ENCODE peak calls at places on chromosome 4, in seven cellular contexts. One of them, this sample, is unnamed.

GRCh38 chr4:52912608-52913007 is 50.5 kb downstream of the RASL11B start:
- DNase-seq in H1: no peak
- DNase-seq in GM12878: no peak
- DNase-seq in SK-N-SH: no peak
- DNase-seq in K562: no peak
- DNase-seq in HCT116: no peak
- DNase-seq in HepG2: no peak
- DNase-seq in this sample: no peak

GRCh38 chr4:159927781-159928180 is 824.9 kb downstream of the RAPGEF2 start:
- DNase-seq in H1: no peak
- DNase-seq in GM12878: no peak
- DNase-seq in SK-N-SH: no peak
- DNase-seq in K562: no peak
- DNase-seq in HCT116: no peak
- DNase-seq in HepG2: no peak
- DNase-seq in this sample: no peak

GRCh38 chr4:45648846-45649245 is 475.0 kb downstream of the GABRG1 start:
- DNase-seq in H1: no peak
- DNase-seq in GM12878: no peak
- DNase-seq in SK-N-SH: no peak
- DNase-seq in K562: no peak
- DNase-seq in HCT116: no peak
- DNase-seq in HepG2: no peak
- DNase-seq in this sample: no peak

GRCh38 chr4:124060261-124060918 is 652.1 kb downstream of the ANKRD50 start:
- DNase-seq in H1: no peak
- DNase-seq in GM12878: peak; percentile 1
- DNase-seq in SK-N-SH: peak; percentile 11
- DNase-seq in K562: no peak
- DNase-seq in HCT116: no peak
- DNase-seq in HepG2: no peak
- DNase-seq in this sample: no peak

GRCh38 chr4:60794372-60794771 is 405.8 kb upstream of the ADGRL3 start:
- DNase-seq in H1: no peak
- DNase-seq in GM12878: no peak
- DNase-seq in SK-N-SH: no peak
- DNase-seq in K562: no peak
- DNase-seq in HCT116: no peak
- DNase-seq in HepG2: no peak
- DNase-seq in this sample: no peak

GRCh38 chr4:108763981-108764380 is 1.1 kb upstream of the ETNPPL start:
- DNase-seq in H1: no peak
- DNase-seq in GM12878: no peak
- DNase-seq in SK-N-SH: no peak
- DNase-seq in K562: no peak
- DNase-seq in HCT116: no peak
- DNase-seq in HepG2: no peak
- DNase-seq in this sample: no peak

GRCh38 chr4:53476232-53477037 is 99.0 kb downstream of the FIP1L1 start:
- DNase-seq in H1: no peak
- DNase-seq in GM12878: no peak
- DNase-seq in SK-N-SH: no peak
- DNase-seq in K562: peak; percentile 8
- DNase-seq in HCT116: no peak
- DNase-seq in HepG2: no peak
- DNase-seq in this sample: no peak

GRCh38 chr4:154584259-154584658 is 6.3 kb downstream of the FGA start:
- DNase-seq in H1: no peak
- DNase-seq in GM12878: no peak
- DNase-seq in SK-N-SH: no peak
- DNase-seq in K562: no peak
- DNase-seq in HCT116: no peak
- DNase-seq in HepG2: no peak
- DNase-seq in this sample: no peak

GRCh38 chr4:20074450-20074849 is 177.3 kb upstream of the SLIT2 start:
- DNase-seq in H1: no peak
- DNase-seq in GM12878: no peak
- DNase-seq in SK-N-SH: no peak
- DNase-seq in K562: no peak
- DNase-seq in HCT116: no peak
- DNase-seq in HepG2: no peak
- DNase-seq in this sample: no peak

GRCh38 chr4:6908397-6909112 is 1.1 kb upstream of the TBC1D14 start:
- DNase-seq in H1: no peak
- DNase-seq in GM12878: no peak
- DNase-seq in SK-N-SH: peak; percentile 58
- DNase-seq in K562: peak; percentile 34
- DNase-seq in HCT116: no peak
- DNase-seq in HepG2: no peak
- DNase-seq in this sample: no peak

GRCh38 chr4:588351-588849 is 12.3 kb upstream of the TMEM271 start:
- DNase-seq in H1: no peak
- DNase-seq in GM12878: no peak
- DNase-seq in SK-N-SH: no peak
- DNase-seq in K562: peak; percentile 20
- DNase-seq in HCT116: no peak
- DNase-seq in HepG2: no peak
- DNase-seq in this sample: no peak

GRCh38 chr4:154473497-154473896 is 18.1 kb downstream of the DCHS2 start:
- DNase-seq in H1: no peak
- DNase-seq in GM12878: no peak
- DNase-seq in SK-N-SH: no peak
- DNase-seq in K562: peak; percentile 89
- DNase-seq in HCT116: no peak
- DNase-seq in HepG2: no peak
- DNase-seq in this sample: no peak

GRCh38 chr4:75557696-75558095 is 1.8 kb downstream of the ODAPH start:
- DNase-seq in H1: no peak
- DNase-seq in GM12878: no peak
- DNase-seq in SK-N-SH: no peak
- DNase-seq in K562: no peak
- DNase-seq in HCT116: no peak
- DNase-seq in HepG2: no peak
- DNase-seq in this sample: no peak

GRCh38 chr4:169268951-169269781 is 1.6 kb downstream of the SH3RF1 start:
- DNase-seq in H1: no peak
- DNase-seq in GM12878: no peak
- DNase-seq in SK-N-SH: no peak
- DNase-seq in K562: no peak
- DNase-seq in HCT116: no peak
- DNase-seq in HepG2: peak; percentile 75
- DNase-seq in this sample: no peak

GRCh38 chr4:1505511-1506451 is 99.5 kb upstream of the NKX1-1 start:
- DNase-seq in H1: no peak
- DNase-seq in GM12878: no peak
- DNase-seq in SK-N-SH: peak; percentile 25
- DNase-seq in K562: no peak
- DNase-seq in HCT116: no peak
- DNase-seq in HepG2: no peak
- DNase-seq in this sample: no peak

GRCh38 chr4:34198966-34199365 is 2045.3 kb downstream of the ARAP2 start:
- DNase-seq in H1: no peak
- DNase-seq in GM12878: no peak
- DNase-seq in SK-N-SH: no peak
- DNase-seq in K562: no peak
- DNase-seq in HCT116: no peak
- DNase-seq in HepG2: no peak
- DNase-seq in this sample: no peak

GRCh38 chr4:30600246-30600645 is 119.9 kb upstream of the PCDH7 start:
- DNase-seq in H1: no peak
- DNase-seq in GM12878: no peak
- DNase-seq in SK-N-SH: no peak
- DNase-seq in K562: no peak
- DNase-seq in HCT116: no peak
- DNase-seq in HepG2: no peak
- DNase-seq in this sample: no peak

GRCh38 chr4:39415678-39416283 is 9.1 kb downstream of the KLB start:
- DNase-seq in H1: no peak
- DNase-seq in GM12878: no peak
- DNase-seq in SK-N-SH: no peak
- DNase-seq in K562: no peak
- DNase-seq in HCT116: no peak
- DNase-seq in HepG2: peak; percentile 62
- DNase-seq in this sample: no peak

GRCh38 chr4:78779280-78779679 is 3.1 kb downstream of the BMP2K start:
- DNase-seq in H1: no peak
- DNase-seq in GM12878: no peak
- DNase-seq in SK-N-SH: no peak
- DNase-seq in K562: no peak
- DNase-seq in HCT116: no peak
- DNase-seq in HepG2: no peak
- DNase-seq in this sample: no peak

GRCh38 chr4:140252742-140253555 is 99.0 kb upstream of the MAML3 start:
- DNase-seq in H1: no peak
- DNase-seq in GM12878: no peak
- DNase-seq in SK-N-SH: peak; percentile 94
- DNase-seq in K562: peak; percentile 50
- DNase-seq in HCT116: peak; percentile 43
- DNase-seq in HepG2: no peak
- DNase-seq in this sample: peak; percentile 58

GRCh38 chr4:140251566-140251965 is 97.6 kb upstream of the MAML3 start:
- DNase-seq in H1: no peak
- DNase-seq in GM12878: no peak
- DNase-seq in SK-N-SH: no peak
- DNase-seq in K562: no peak
- DNase-seq in HCT116: no peak
- DNase-seq in HepG2: no peak
- DNase-seq in this sample: no peak

GRCh38 chr4:140250989-140251552 is 97.1 kb upstream of the MAML3 start:
- DNase-seq in H1: no peak
- DNase-seq in GM12878: no peak
- DNase-seq in SK-N-SH: no peak
- DNase-seq in K562: peak; percentile 22
- DNase-seq in HCT116: no peak
- DNase-seq in HepG2: no peak
- DNase-seq in this sample: peak; percentile 28

GRCh38 chr4:140253556-140254027 is 99.6 kb upstream of the MAML3 start:
- DNase-seq in H1: no peak
- DNase-seq in GM12878: no peak
- DNase-seq in SK-N-SH: no peak
- DNase-seq in K562: no peak
- DNase-seq in HCT116: no peak
- DNase-seq in HepG2: no peak
- DNase-seq in this sample: no peak

DNA sequence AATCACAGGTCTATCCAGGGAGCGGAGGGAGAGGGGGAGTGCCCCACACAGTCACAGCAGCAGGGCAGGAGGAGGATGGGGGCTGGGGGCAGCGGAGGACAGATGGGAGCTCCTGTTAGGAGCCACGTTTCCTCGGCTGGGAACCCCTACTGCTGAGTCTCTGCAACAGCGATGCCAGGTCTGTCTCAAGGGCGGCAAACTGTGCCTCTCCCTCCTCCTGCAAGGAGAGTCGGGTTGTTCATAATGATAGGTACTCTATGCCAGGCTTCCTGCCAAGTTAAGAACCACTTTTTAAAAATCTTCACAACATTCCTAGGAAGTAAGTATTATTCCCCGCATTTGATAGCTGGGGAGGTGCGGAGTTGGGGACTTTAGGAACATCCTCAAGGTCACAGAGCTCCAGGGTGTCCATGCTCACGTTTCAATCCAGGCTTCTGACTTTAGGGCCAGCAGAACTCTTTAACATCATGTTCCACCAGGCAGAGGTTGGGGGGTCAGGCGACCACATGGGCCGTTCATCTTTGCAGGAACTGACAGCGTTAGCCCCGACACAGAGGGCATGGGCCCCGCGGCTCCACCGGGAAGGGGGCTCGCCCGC is 98.3 kb upstream of the MAML3 start:
- DNase-seq in H1: no peak
- DNase-seq in GM12878: no peak
- DNase-seq in SK-N-SH: peak; percentile 69
- DNase-seq in K562: no peak
- DNase-seq in HCT116: no peak
- DNase-seq in HepG2: no peak
- DNase-seq in this sample: peak; percentile 41
- TF ChIP-seq JUND in H1: no peak
- TF ChIP-seq JUND in GM12878: no peak
- TF ChIP-seq JUND in SK-N-SH: no peak
- TF ChIP-seq JUND in K562: no peak
- TF ChIP-seq JUND in HCT116: no peak
- TF ChIP-seq JUND in HepG2: no peak
- TF ChIP-seq JUND in this sample: no peak

GRCh38 chr4:37767546-37767945 is 58.9 kb upstream of the PGM2 start:
- DNase-seq in H1: no peak
- DNase-seq in GM12878: no peak
- DNase-seq in SK-N-SH: no peak
- DNase-seq in K562: no peak
- DNase-seq in HCT116: no peak
- DNase-seq in HepG2: peak; percentile 18
- DNase-seq in this sample: no peak
- TF ChIP-seq JUND in H1: no peak
- TF ChIP-seq JUND in GM12878: no peak
- TF ChIP-seq JUND in SK-N-SH: no peak
- TF ChIP-seq JUND in K562: no peak
- TF ChIP-seq JUND in HCT116: no peak
- TF ChIP-seq JUND in HepG2: no peak
- TF ChIP-seq JUND in this sample: no peak

GRCh38 chr4:16227462-16227868 is 1.2 kb upstream of the TAPT1 start:
- DNase-seq in H1: no peak
- DNase-seq in GM12878: no peak
- DNase-seq in SK-N-SH: peak; percentile 17
- DNase-seq in K562: peak; percentile 44
- DNase-seq in HCT116: no peak
- DNase-seq in HepG2: peak; percentile 32
- DNase-seq in this sample: peak; percentile 30
- TF ChIP-seq JUND in H1: no peak
- TF ChIP-seq JUND in GM12878: no peak
- TF ChIP-seq JUND in SK-N-SH: no peak
- TF ChIP-seq JUND in K562: no peak
- TF ChIP-seq JUND in HCT116: no peak
- TF ChIP-seq JUND in HepG2: no peak
- TF ChIP-seq JUND in this sample: no peak

GRCh38 chr4:162767090-162767489 is 399.6 kb downstream of the NAF1 start:
- DNase-seq in H1: no peak
- DNase-seq in GM12878: no peak
- DNase-seq in SK-N-SH: no peak
- DNase-seq in K562: no peak
- DNase-seq in HCT116: no peak
- DNase-seq in HepG2: no peak
- DNase-seq in this sample: no peak

DNA sequence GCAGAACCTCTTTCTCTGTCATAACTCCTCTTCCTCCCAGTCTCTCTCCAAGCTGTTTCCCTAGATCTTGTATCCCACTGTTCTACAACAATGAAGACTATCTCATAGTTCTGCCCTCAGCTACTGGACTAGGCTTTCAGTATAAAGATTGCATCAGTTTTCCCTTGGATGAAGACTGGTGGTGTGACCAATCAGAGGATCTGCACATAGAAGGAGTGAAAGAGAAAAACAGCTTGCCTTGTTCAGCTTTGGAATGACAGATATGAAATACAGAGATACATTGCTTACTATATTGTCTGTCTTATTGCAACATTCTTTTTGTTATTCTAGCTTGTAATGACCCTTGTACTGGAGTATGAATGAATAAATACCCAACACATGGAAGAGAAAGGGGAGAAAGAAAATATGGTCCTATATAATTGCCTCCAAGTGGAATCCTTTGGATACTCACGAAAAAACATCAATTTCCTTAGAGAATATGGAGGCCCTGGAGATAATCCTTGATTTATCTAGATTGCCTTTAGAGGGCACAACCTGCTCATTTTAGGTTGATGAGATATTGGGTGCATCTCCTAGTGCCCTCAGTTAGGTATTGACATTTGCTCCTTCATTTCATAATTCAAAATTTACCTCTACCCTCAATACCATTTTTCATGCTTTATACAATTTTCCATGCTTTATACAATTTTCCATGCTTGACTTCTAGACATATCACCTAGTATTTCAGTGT is 395.8 kb downstream of the NAF1 start:
- DNase-seq in H1: no peak
- DNase-seq in GM12878: no peak
- DNase-seq in SK-N-SH: no peak
- DNase-seq in K562: no peak
- DNase-seq in HCT116: no peak
- DNase-seq in HepG2: no peak
- DNase-seq in this sample: no peak
- TF ChIP-seq JUND in H1: no peak
- TF ChIP-seq JUND in GM12878: no peak
- TF ChIP-seq JUND in SK-N-SH: no peak
- TF ChIP-seq JUND in K562: no peak
- TF ChIP-seq JUND in HCT116: no peak
- TF ChIP-seq JUND in HepG2: no peak
- TF ChIP-seq JUND in this sample: no peak

This sample was measured in T47D.